ENCODE peak calls at places on chromosome 21, in five cellular contexts. K is K562, A is IMR-90, W is mesenchymal stem cell, F is fibroblast of lung. L is an unnamed sample.

GRCh38 chr21:39502631-39503030 is 50.9 kb downstream of the SH3BGR start:
- DNase-seq in F (no peak), A (no peak), W (no peak), K (no peak), L (no peak)

GRCh38 chr21:25107708-25108107 is 499.6 kb downstream of the MRPL39 start:
- DNase-seq in K (no peak), A (peak; percentile 94), F (peak; percentile 98), W (peak; percentile 7), L (no peak)

GRCh38 chr21:40512590-40512989 is 334.4 kb downstream of the DSCAM start:
- DNase-seq in W (no peak), F (no peak), K (peak; percentile 52), A (no peak), L (no peak)

GRCh38 chr21:33948096-33948950 is 32.7 kb upstream of the ATP5PO start:
- DNase-seq in F (peak; percentile 62), K (peak; percentile 66), A (peak; percentile 30), W (peak; percentile 92), L (peak; percentile 55)

GRCh38 chr21:43348801-43349261 is 78.1 kb downstream of the SIK1 start:
- DNase-seq in W (no peak), F (no peak), A (no peak), K (no peak), L (no peak)

GRCh38 chr21:32626633-32627196 is 14.5 kb upstream of the CFAP298 start:
- DNase-seq in K (no peak), A (peak; percentile 82), W (no peak), F (peak; percentile 84), L (no peak)

GRCh38 chr21:36388835-36389234 is 3.6 kb downstream of the CHAF1B start:
- DNase-seq in W (peak; percentile 46), K (no peak), F (peak; percentile 75), A (peak; percentile 54), L (no peak)

GRCh38 chr21:34020005-34020847 is 53.2 kb upstream of the MRPS6 start:
- DNase-seq in F (peak; percentile 58), A (no peak), W (no peak), K (no peak), L (no peak)

GRCh38 chr21:31560479-31560878 is 99.0 kb upstream of the SOD1 start:
- DNase-seq in W (no peak), F (no peak), K (no peak), A (no peak), L (no peak)

GRCh38 chr21:31557421-31557955 is 102.0 kb upstream of the SOD1 start:
- DNase-seq in K (no peak), W (no peak), F (no peak), A (no peak), L (no peak)

GRCh38 chr21:31558839-31559367 is 100.6 kb upstream of the SOD1 start:
- DNase-seq in K (no peak), F (peak; percentile 94), W (peak; percentile 95), A (peak; percentile 76), L (peak; percentile 88)

GRCh38 chr21:31557956-31558838 is 101.3 kb upstream of the SOD1 start:
- DNase-seq in F (peak; percentile 15), A (no peak), K (no peak), W (peak; percentile 38), L (peak; percentile 41)

DNA sequence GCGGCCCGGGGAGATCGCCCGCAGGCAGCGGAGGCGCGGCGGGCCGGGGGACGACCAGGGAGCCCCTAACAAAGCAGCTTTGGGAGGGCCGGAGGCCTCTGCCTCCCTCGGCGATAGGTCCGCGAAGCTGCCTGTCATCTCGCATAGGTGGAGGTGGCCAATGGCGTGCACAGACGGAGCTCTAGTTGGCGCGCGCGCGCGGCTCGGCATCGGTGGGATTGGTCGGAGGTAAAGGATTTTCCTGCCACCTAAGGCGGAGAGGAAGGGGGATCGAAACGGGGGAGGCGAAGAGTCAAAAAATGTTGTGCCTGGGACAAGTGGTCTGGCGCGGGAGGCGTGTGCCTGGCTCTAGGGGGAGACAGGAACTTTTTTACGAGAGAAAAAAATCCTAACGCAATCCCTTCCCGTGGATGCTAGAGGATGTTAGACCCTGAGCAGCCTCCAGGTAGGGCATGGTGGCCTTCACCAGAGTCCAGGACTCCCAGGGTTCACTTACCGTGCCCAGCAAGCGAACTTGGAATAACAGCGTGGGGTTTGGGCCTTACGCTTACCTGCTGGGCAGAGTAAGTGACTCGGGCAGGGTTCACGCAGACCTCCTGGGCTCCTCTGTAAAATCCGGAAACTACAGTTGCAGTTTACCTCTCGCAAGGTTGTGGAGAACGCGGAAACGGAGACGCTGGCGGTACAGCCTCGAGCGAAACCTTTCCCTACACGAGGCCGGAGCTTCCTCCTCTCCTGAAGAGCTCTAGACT is 99.9 kb upstream of the SOD1 start:
- DNase-seq in W (peak; percentile 96), F (peak; percentile 97), A (peak; percentile 83), K (no peak), L (peak; percentile 95)
- H3K9ac ChIP-seq in W (peak overlapping the region; percentile 24), F (no peak overlapping the region), A (no peak overlapping the region), K (no peak overlapping the region), L (no peak overlapping the region)

GRCh38 chr21:45927851-45928850 is 53.4 kb upstream of the COL6A1 start:
- DNase-seq in F (no peak), K (no peak), W (no peak), A (no peak), L (no peak)

GRCh38 chr21:45930792-45931191 is 50.8 kb upstream of the COL6A1 start:
- DNase-seq in K (no peak), W (no peak), F (no peak), A (no peak), L (no peak)

GRCh38 chr21:45929477-45929876 is 52.1 kb upstream of the COL6A1 start:
- DNase-seq in W (no peak), K (no peak), F (no peak), A (no peak), L (no peak)

GRCh38 chr21:45931397-45931969 is 50.1 kb upstream of the COL6A1 start:
- DNase-seq in K (no peak), F (no peak), A (no peak), W (no peak), L (no peak)

GRCh38 chr21:45930231-45930760 is 51.3 kb upstream of the COL6A1 start:
- DNase-seq in F (no peak), K (no peak), A (no peak), W (no peak), L (no peak)
- H3K27ac ChIP-seq in F (no peak overlapping the region), K (no peak overlapping the region), A (no peak overlapping the region), W (no peak overlapping the region), L (no peak overlapping the region)

DNA sequence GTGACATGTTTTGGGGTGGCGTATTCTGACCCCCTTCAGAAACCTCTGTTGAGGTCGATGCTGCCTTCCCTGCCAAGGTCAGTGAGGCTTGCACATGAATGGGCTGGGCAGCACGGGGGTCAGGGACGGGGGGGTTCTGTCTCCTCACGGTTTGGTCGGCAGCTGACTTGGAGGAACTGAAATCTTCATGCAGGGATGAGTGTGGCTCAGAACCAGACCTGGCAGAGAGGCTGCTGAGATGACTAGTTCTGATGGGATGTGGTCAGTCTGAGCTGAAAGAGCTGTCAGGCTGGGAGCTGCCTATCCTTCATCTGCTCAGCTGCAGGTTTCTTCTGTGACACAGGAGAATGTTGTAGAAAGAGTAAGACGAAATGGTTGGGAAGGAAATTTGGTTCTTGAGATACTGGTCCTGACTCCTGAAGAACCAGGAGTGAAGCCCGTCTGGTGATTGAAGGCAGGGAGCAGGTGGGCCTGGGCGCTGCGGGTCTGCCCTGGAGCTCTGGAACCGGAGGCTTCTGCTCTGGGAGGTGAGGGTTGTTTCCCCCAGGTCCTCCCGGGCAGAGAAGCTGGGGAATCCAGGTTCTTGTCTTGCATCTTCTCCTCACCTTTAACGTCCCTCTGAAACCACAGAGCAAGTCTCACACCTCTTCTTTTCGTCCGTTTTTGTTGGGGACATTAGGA is 3.3 kb downstream of the SLX9 start:
- DNase-seq in A (peak; percentile 32), W (no peak), F (no peak), K (no peak), L (no peak)
- H3K4me3 ChIP-seq in A (no peak overlapping the region), W (no peak overlapping the region), F (no peak overlapping the region), K (no peak overlapping the region), L (no peak overlapping the region)

GRCh38 chr21:26164311-26164710 is 6.3 kb downstream of the APP start:
- DNase-seq in K (no peak), F (no peak), W (no peak), A (no peak), L (no peak)
- H3K9ac ChIP-seq in K (no peak overlapping the region), F (no peak overlapping the region), W (no peak overlapping the region), A (no peak overlapping the region), L (no peak overlapping the region)

GRCh38 chr21:18498428-18498827 is 94.8 kb upstream of the TMPRSS15 start:
- DNase-seq in F (no peak), K (no peak), W (no peak), A (no peak), L (no peak)
- H3K27ac ChIP-seq in F (no peak overlapping the region), K (no peak overlapping the region), W (no peak overlapping the region), A (no peak overlapping the region), L (no peak overlapping the region)

GRCh38 chr21:42237577-42237976 is 18.6 kb downstream of the ABCG1 start:
- DNase-seq in F (no peak), A (no peak), K (no peak), W (no peak), L (no peak)
- H3K4me3 ChIP-seq in F (no peak overlapping the region), A (no peak overlapping the region), K (no peak overlapping the region), W (no peak overlapping the region), L (no peak overlapping the region)

GRCh38 chr21:45131537-45131999 is 57.2 kb downstream of the ADARB1 start:
- DNase-seq in A (no peak), K (no peak), F (no peak), W (no peak), L (no peak)
- H3K9ac ChIP-seq in A (no peak overlapping the region), K (no peak overlapping the region), F (no peak overlapping the region), W (peak overlapping the region; percentile 82), L (no peak overlapping the region)

GRCh38 chr21:23951251-23951650 is 1656.0 kb downstream of the MRPL39 start:
- DNase-seq in W (no peak), A (peak; percentile 67), F (peak; percentile 59), K (no peak), L (no peak)
- H3K27ac ChIP-seq in W (no peak overlapping the region), A (no peak overlapping the region), F (no peak overlapping the region), K (no peak overlapping the region), L (no peak overlapping the region)